ENCODE peak calls at places on chromosome 7, in six cellular contexts. L is lower lobe of right lung, D is right lobe of liver, A is stomach, K is ovary, S is AG04450. G is an unnamed sample.
A peak's percentile ranks its signal among the peaks of the same experiment; 100 is the strongest.

GRCh38 chr7:17095001-17095574 is 203.4 kb upstream of the AHR start:
- DNase-seq in L (no peak), D (no peak), A (peak; percentile 51), K (no peak), S (no peak), G (no peak)

GRCh38 chr7:41878331-41879112 is 175.6 kb upstream of the INHBA start:
- DNase-seq in L (no peak), D (no peak), A (no peak), K (no peak), S (no peak), G (no peak)

GRCh38 chr7:24912424-24912823 is 67.6 kb downstream of the OSBPL3 start:
- DNase-seq in L (no peak), D (no peak), A (no peak), K (no peak), S (no peak), G (no peak)

GRCh38 chr7:25349283-25349682 is 121.0 kb upstream of the NPVF start:
- DNase-seq in L (no peak), D (no peak), A (no peak), K (no peak), S (no peak), G (no peak)

GRCh38 chr7:68518060-68518459 is 1080.2 kb upstream of the AUTS2 start:
- DNase-seq in L (no peak), D (no peak), A (no peak), K (no peak), S (no peak), G (no peak)

GRCh38 chr7:37062019-37062418 is 337.7 kb upstream of the AOAH start:
- DNase-seq in L (no peak), D (no peak), A (no peak), K (no peak), S (no peak), G (no peak)

GRCh38 chr7:68904635-68905034 is 693.6 kb upstream of the AUTS2 start:
- DNase-seq in L (no peak), D (no peak), A (no peak), K (no peak), S (no peak), G (no peak)

GRCh38 chr7:67753891-67754290 is 757.3 kb downstream of the TYW1 start:
- DNase-seq in L (no peak), D (peak; percentile 34), A (no peak), K (no peak), S (no peak), G (no peak)

DNA sequence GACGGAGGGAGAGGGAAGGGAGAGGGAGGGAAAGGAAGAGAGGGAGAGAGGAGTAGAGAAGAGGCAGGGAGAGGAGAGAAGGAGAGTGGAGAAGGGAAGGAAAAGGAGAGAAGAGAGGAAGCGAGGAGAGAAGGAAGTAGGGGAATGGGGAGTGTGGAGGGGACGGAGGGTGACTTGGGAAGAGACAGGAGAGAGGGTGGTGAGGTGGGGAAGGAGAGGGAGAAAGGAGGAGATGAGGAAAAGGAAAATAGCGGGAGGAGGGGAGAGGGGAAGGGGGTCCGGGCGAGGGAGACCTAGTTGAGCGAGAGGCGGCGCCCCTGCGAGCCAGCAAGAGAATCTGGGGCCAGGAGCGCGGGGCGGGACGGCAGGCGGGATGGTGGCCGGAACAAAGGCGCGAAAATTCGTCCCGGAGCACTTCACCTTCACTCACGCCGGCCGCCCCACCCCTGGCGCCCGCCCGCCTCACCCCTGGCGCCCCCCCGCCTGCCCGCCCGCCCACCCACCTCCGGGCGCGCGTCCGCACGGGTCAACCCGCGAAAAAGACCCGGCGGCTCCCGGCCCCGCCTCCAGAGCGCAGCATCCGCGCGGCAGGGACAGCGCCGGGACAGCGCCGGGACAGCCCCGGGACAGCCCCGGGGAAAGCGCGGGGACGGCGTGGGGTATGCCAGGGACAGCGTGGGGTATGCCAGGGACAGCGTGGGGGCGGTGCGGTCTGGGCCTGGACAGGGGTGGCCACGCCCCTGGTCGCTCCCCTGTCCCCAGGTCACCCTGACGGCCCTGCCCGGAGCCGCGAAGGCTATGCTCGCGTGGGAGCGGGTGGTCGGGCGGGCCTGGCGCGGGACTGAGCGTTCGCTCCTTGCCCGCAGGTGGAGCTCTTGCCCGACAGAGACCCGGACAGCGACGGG is 4.2 kb downstream of the VSTM2A start:
- DNase-seq in L (no peak), D (no peak), A (no peak), K (no peak), S (no peak), G (no peak)
- TF ChIP-seq CTCF in L (no peak), D (no peak), A (no peak), K (no peak), S (no peak), G (no peak)

DNA sequence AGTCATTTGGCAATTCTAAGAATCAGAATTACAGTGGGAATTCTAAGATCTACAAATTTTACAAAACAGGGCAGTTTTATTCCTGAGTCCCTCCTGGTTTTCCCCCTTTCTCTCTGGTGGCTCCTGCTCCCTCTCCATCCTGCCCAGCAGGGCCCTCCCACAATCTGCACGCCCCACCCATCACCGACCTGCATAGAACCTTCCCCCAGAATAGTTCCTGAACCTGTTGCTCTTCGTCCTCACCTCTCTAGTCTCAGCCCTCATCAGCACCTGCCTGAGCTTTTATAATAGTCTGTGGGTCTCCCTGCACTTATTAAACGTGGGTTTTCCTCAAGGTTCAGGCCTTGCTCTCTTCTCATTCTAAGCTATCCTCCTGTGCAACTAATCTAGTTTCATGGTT is 49.1 kb upstream of the MNX1 start:
- DNase-seq in L (no peak), D (no peak), A (no peak), K (no peak), S (no peak), G (no peak)
- H3K27me3 ChIP-seq in L (peaks cover 6% of the 10 kb centered on the region), D (no peaks in the 10 kb centered on the region), A (no peaks in the 10 kb centered on the region), K (no peaks in the 10 kb centered on the region), S (peaks cover 4% of the 10 kb centered on the region), G (peaks cover 16% of the 10 kb centered on the region)

DNA sequence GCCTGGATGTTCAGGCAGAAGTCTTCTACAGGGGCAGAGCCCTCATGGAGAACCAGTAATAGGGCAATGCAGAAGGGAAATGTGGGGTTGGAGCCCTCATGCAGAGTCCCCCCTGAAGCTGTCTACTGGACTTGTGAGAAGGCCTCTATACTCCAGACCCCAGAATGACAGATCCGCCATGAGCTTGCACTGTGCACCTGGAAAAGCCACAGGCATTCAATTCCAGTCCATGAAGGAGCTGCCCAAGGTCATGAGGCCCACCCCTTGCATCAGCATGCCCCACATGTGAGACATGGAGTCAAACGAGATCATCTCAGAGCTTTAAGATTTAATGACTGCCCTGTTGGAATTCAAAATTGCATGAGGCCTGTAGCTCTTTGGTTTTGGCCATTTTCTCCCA is 4.9 kb upstream of the ZNF679 start:
- DNase-seq in L (no peak), D (no peak), A (no peak), K (no peak), S (no peak), G (no peak)
- H3K9me3 ChIP-seq in L (peaks cover 65% of the 10 kb centered on the region), D (no peaks in the 10 kb centered on the region), A (peaks cover 56% of the 10 kb centered on the region), K (no peaks in the 10 kb centered on the region), S (peaks cover 25% of the 10 kb centered on the region), G (peaks cover 54% of the 10 kb centered on the region)

DNA sequence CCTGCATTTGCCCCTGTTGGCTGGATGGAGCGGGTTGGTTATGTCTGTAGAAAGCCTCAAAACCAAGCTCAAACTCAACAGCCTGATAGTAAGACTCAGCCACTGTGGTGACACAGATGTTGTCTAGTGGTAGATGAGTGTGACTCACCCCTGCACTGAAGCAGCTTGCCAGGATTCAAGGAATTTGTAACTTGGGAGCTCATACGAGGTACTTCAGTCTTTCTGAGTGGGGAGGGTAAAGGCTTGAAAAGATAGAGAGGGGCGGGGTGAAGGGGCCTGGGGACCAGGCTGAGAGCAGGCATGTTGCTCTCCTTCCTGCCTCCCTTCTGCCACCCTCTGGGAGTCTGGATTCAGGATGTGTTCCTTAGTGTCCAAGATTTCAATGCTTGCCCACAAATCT is 22.9 kb upstream of the AQP1 start:
- DNase-seq in L (no peak), D (no peak), A (no peak), K (no peak), S (peak; percentile 66), G (no peak)
- TF ChIP-seq CTCF in L (no peak), D (no peak), A (no peak), K (no peak), S (no peak), G (no peak)

GRCh38 chr7:124032369-124033092 is at the start of gene TMEM229A:
- DNase-seq in L (peak; percentile 48), D (peak; percentile 35), A (peak; percentile 54), K (peak; percentile 60), S (no peak), G (no peak)

GRCh38 chr7:124030964-124031363 is 1.9 kb downstream of the TMEM229A start:
- DNase-seq in L (no peak), D (no peak), A (no peak), K (no peak), S (no peak), G (no peak)

GRCh38 chr7:124031406-124031805 is 1.5 kb downstream of the TMEM229A start:
- DNase-seq in L (no peak), D (no peak), A (no peak), K (no peak), S (no peak), G (no peak)

GRCh38 chr7:124033093-124033806 is 383 bp upstream of the TMEM229A start:
- DNase-seq in L (peak; percentile 41), D (no peak), A (peak; percentile 86), K (peak; percentile 54), S (no peak), G (no peak)

GRCh38 chr7:124031919-124032318 is 948 bp downstream of the TMEM229A start:
- DNase-seq in L (no peak), D (no peak), A (no peak), K (peak; percentile 17), S (no peak), G (no peak)
- H3K27me3 ChIP-seq in L (peaks cover 37% of the 10 kb centered on the region), D (peaks cover 18% of the 10 kb centered on the region), A (no peaks in the 10 kb centered on the region), K (no peaks in the 10 kb centered on the region), S (peaks cover 37% of the 10 kb centered on the region), G (peaks cover 46% of the 10 kb centered on the region)

GRCh38 chr7:158251061-158251965 is 336.3 kb downstream of the PTPRN2 start:
- DNase-seq in L (no peak), D (no peak), A (no peak), K (no peak), S (no peak), G (no peak)
- H3K9me3 ChIP-seq in L (no peaks in the 10 kb centered on the region), D (no peaks in the 10 kb centered on the region), A (no peaks in the 10 kb centered on the region), K (no peaks in the 10 kb centered on the region), S (peaks cover 89% of the 10 kb centered on the region), G (no peaks in the 10 kb centered on the region)

DNA sequence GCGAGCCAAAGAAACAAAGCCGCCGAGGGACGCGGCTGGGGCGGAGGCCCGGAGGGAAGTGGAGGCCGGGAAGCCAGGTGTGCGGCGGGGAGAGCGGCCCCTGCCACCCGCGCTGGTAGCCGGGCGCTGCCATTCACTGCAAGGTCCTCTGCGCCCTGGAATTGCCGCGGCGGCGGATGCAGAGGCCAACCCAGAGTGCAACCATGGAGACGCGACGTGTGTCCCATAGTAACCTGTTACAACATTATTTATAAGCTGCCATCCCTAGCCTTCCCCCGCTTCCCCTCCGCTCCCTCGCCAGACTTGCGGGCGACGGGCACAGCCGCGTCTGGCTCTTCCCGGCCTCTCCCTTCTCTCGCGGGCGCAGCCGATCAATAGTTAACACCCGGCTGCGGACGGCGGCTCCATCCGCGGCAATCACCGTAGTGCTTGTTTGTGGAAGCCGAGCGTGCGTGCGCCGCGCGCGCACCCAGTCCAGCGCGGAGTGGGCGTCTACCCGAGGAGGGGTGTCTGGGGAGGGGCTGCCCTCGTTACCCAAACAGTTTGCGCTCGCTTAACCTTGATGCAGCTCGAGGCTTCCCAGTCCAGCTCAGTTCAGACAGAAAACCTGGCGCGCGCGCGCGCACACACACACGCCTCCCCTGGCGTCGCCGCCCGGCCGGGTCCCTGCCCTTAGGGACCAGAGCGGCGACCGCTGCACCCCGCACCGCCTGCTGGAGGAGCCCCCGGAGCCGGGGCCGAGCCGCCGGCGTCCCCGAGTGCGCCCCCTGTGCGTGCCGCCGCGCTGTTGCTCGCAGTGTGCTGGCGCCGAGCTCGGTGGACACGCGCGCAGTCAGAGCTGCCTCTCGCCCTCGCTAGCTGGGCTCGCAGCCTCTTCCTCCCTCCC is 165.4 kb upstream of the DPP6 start:
- DNase-seq in L (no peak), D (no peak), A (no peak), K (no peak), S (no peak), G (no peak)
- TF ChIP-seq CTCF in L (no peak), D (no peak), A (no peak), K (no peak), S (no peak), G (no peak)